ENCODE peak calls at places on chromosome 18, in six cellular contexts. Z is mammary epithelial cell, V is endothelial cell of umbilical vein, T is psoas muscle, P is tibial artery, S is fibroblast of lung. H is an unnamed sample.

GRCh38 chr18:10588975-10589374 is 63.1 kb downstream of the NAPG start:
- DNase-seq in S (no peak), V (no peak), Z (no peak), T (no peak), P (no peak), H (no peak)

GRCh38 chr18:51561821-51562220 is 364.3 kb upstream of the MEX3C start:
- DNase-seq in P (no peak), T (no peak), S (no peak), V (no peak), Z (no peak), H (no peak)

GRCh38 chr18:79068946-79069791 is at the start of gene ATP9B:
- DNase-seq in P (peak), T (peak), S (peak), Z (peak), V (peak), H (peak)

GRCh38 chr18:11154369-11154982 is 5.1 kb upstream of the PIEZO2 start:
- DNase-seq in Z (peak), S (peak), T (no peak), P (no peak), V (peak), H (peak)

GRCh38 chr18:9866627-9867453 is 18.9 kb upstream of the TXNDC2 start:
- DNase-seq in V (no peak), P (no peak), S (peak), T (no peak), Z (no peak), H (peak)

GRCh38 chr18:36527025-36527424 is 229.5 kb downstream of the FHOD3 start:
- DNase-seq in T (no peak), P (no peak), S (no peak), Z (no peak), V (no peak), H (no peak)

GRCh38 chr18:33820517-33821368 is 242.7 kb downstream of the ASXL3 start:
- DNase-seq in T (no peak), P (no peak), S (no peak), Z (no peak), V (no peak), H (no peak)

GRCh38 chr18:37364237-37364636 is 201.4 kb downstream of the CELF4 start:
- DNase-seq in S (no peak), Z (no peak), P (peak), T (peak), V (no peak), H (no peak)

GRCh38 chr18:25284861-25285574 is 66.9 kb downstream of the ZNF521 start:
- DNase-seq in T (peak), Z (no peak), S (peak), V (no peak), P (no peak), H (no peak)

GRCh38 chr18:49648811-49649210 is 87.0 kb downstream of the LIPG start:
- DNase-seq in Z (no peak), V (no peak), P (no peak), T (no peak), S (no peak), H (peak)
- TF ChIP-seq CTCF in Z (peak), V (peak), P (no peak), T (no peak), S (no peak), H (no peak)

DNA sequence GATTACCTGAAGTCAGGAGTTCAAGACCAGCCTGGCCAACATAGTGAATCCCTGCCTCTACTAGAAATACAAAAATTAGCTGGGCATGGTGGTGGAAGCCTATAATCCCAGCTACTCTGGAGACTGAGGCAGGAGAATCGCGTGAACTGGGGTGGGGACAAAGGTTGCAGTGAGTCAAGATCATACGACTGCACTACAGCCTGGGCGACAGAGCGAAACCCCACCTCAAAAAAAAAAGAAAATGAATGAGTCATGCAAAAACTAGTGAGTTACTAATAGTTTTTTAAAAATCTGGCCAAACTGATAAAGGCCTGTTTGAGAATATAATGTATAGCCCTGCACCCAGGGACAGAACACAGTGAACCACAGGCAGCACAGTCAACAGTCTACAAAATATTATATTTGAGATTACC is 17.5 kb downstream of the AFG3L2 start:
- DNase-seq in V (peak), P (no peak), S (peak), Z (peak), T (no peak), H (no peak)
- H3K27ac ChIP-seq in V (no peak), P (no peak), S (no peak), Z (no peak), T (no peak), H (no peak)

DNA sequence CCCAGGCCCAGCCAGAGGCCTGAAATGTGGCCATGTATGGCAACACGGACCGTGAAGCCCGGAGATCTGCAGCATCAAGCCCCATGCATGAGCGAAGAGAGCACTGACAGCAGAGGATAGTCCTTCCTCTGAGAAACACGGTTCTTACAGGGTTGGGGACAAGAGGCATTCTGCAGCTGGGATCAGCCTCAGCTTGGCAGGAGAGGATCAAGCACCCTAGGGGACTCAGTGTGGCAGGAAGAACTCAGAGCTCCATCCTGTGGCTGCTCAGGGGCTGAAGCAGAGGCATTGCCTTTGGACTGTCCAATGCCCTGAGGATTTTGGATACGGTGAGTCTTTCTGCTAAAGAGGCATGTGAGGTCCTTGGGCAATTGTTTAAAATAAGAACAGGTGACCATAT is 368.7 kb downstream of the ZNF516 start:
- DNase-seq in P (no peak), V (no peak), Z (no peak), S (no peak), T (no peak), H (no peak)
- TF ChIP-seq CTCF in P (no peak), V (no peak), Z (no peak), S (no peak), T (peak), H (no peak)

GRCh38 chr18:58569490-58569911 is 59.4 kb downstream of the ALPK2 start:
- DNase-seq in S (no peak), V (no peak), Z (no peak), P (no peak), T (no peak), H (no peak)
- H3K27ac ChIP-seq in S (no peak), V (no peak), Z (no peak), P (no peak), T (peak), H (no peak)

DNA sequence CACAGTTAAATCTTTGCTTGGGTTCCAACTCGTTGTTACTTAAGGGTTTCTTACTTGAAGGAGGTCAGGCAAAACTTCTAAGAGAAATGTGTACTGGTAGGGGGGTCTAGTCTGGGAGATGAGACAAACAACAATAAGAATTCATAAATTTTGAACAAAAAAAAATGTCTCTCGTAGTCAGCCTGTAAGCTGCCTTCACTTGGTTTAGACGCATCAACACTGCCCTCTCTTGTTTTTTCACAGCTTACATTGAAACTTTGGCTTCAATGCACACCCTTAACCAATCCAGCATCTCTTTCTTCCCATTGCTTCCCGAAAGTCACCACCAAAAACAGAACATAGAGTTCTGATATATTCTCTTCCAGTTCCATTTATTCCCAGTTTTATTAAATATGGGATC is 576.4 kb upstream of the PIK3C3 start:
- DNase-seq in V (peak), T (no peak), P (no peak), S (peak), Z (peak), H (peak)
- TF ChIP-seq CTCF in V (no peak), T (no peak), P (no peak), S (no peak), Z (peak), H (no peak)

GRCh38 chr18:45447364-45448265 is 167.7 kb upstream of the SLC14A2 start:
- DNase-seq in S (no peak), T (no peak), P (no peak), V (no peak), Z (no peak), H (no peak)

GRCh38 chr18:45449761-45450227 is 165.5 kb upstream of the SLC14A2 start:
- DNase-seq in Z (no peak), P (peak), T (peak), V (no peak), S (peak), H (no peak)

GRCh38 chr18:45448871-45449270 is 166.4 kb upstream of the SLC14A2 start:
- DNase-seq in V (no peak), Z (no peak), T (no peak), S (no peak), P (no peak), H (no peak)
- H3K27ac ChIP-seq in V (no peak), Z (no peak), T (no peak), S (no peak), P (peak), H (no peak)

GRCh38 chr18:47399475-47399874 is 148.0 kb upstream of the SKOR2 start:
- DNase-seq in P (no peak), T (no peak), Z (no peak), S (no peak), V (no peak), H (no peak)

GRCh38 chr18:47397671-47398319 is 146.3 kb upstream of the SKOR2 start:
- DNase-seq in S (no peak), V (no peak), T (no peak), Z (no peak), P (no peak), H (no peak)
- TF ChIP-seq CTCF in S (no peak), V (peak), T (no peak), Z (peak), P (no peak), H (no peak)

GRCh38 chr18:61951396-61951795 is 58.6 kb upstream of the RNF152 start:
- DNase-seq in S (no peak), Z (no peak), V (no peak), T (no peak), P (no peak), H (no peak)
- H3K27ac ChIP-seq in S (no peak), Z (peak), V (no peak), T (no peak), P (no peak), H (peak)